ENCODE peak calls at places on chromosomes 12 and 14, in ten cellular contexts. One of them, this sample, is unnamed.

GRCh38 chr14:30118992-30119640 is 191.5 kb upstream of the PRKD1 start:
- DNase-seq in hypothalamus: no peak
- DNase-seq in EL: no peak
- DNase-seq in memory B cell: no peak
- DNase-seq in CD8-positive, alpha-beta T cell: no peak
- DNase-seq in Ammon's horn: no peak
- DNase-seq in stimulated activated naive CD4-positive, alpha-beta T cell treated with Interleukin-2 at 50 U/mL for 16 hours: no peak
- DNase-seq in Caco-2: no peak
- DNase-seq in T47D: no peak
- DNase-seq in lung microvascular endothelial cell: no peak
- DNase-seq in this sample: no peak

GRCh38 chr14:102625564-102626296 is 33.3 kb downstream of the RCOR1 start:
- DNase-seq in hypothalamus: no peak
- DNase-seq in EL: no peak
- DNase-seq in memory B cell: no peak
- DNase-seq in CD8-positive, alpha-beta T cell: no peak
- DNase-seq in Ammon's horn: no peak
- DNase-seq in stimulated activated naive CD4-positive, alpha-beta T cell treated with Interleukin-2 at 50 U/mL for 16 hours: no peak
- DNase-seq in Caco-2: no peak
- DNase-seq in T47D: no peak
- DNase-seq in lung microvascular endothelial cell: no peak
- DNase-seq in this sample: no peak

GRCh38 chr14:72771561-72771960 is 122.3 kb downstream of the DPF3 start:
- DNase-seq in hypothalamus: no peak
- DNase-seq in EL: no peak
- DNase-seq in memory B cell: no peak
- DNase-seq in CD8-positive, alpha-beta T cell: no peak
- DNase-seq in Ammon's horn: no peak
- DNase-seq in stimulated activated naive CD4-positive, alpha-beta T cell treated with Interleukin-2 at 50 U/mL for 16 hours: no peak
- DNase-seq in Caco-2: no peak
- DNase-seq in T47D: no peak
- DNase-seq in lung microvascular endothelial cell: no peak
- DNase-seq in this sample: no peak

GRCh38 chr12:49626169-49626835 is 2.9 kb downstream of the PRPF40B start:
- DNase-seq in hypothalamus: no peak
- DNase-seq in EL: peak; percentile 23
- DNase-seq in memory B cell: no peak
- DNase-seq in CD8-positive, alpha-beta T cell: no peak
- DNase-seq in Ammon's horn: no peak
- DNase-seq in stimulated activated naive CD4-positive, alpha-beta T cell treated with Interleukin-2 at 50 U/mL for 16 hours: peak; percentile 11
- DNase-seq in Caco-2: peak; percentile 10
- DNase-seq in T47D: no peak
- DNase-seq in lung microvascular endothelial cell: no peak
- DNase-seq in this sample: no peak

GRCh38 chr12:49231881-49232650 is 32.8 kb upstream of the TUBA1C start:
- DNase-seq in hypothalamus: no peak
- DNase-seq in EL: no peak
- DNase-seq in memory B cell: no peak
- DNase-seq in CD8-positive, alpha-beta T cell: no peak
- DNase-seq in Ammon's horn: peak; percentile 28
- DNase-seq in stimulated activated naive CD4-positive, alpha-beta T cell treated with Interleukin-2 at 50 U/mL for 16 hours: no peak
- DNase-seq in Caco-2: no peak
- DNase-seq in T47D: no peak
- DNase-seq in lung microvascular endothelial cell: peak; percentile 20
- DNase-seq in this sample: no peak

GRCh38 chr14:24379907-24380746 is 12.1 kb downstream of the NFATC4 start:
- DNase-seq in hypothalamus: no peak
- DNase-seq in EL: no peak
- DNase-seq in memory B cell: no peak
- DNase-seq in CD8-positive, alpha-beta T cell: no peak
- DNase-seq in Ammon's horn: no peak
- DNase-seq in stimulated activated naive CD4-positive, alpha-beta T cell treated with Interleukin-2 at 50 U/mL for 16 hours: no peak
- DNase-seq in Caco-2: no peak
- DNase-seq in T47D: no peak
- DNase-seq in lung microvascular endothelial cell: no peak
- DNase-seq in this sample: no peak

GRCh38 chr14:95531473-95531872 is 3.4 kb upstream of the GLRX5 start:
- DNase-seq in hypothalamus: no peak
- DNase-seq in EL: peak; percentile 75
- DNase-seq in memory B cell: no peak
- DNase-seq in CD8-positive, alpha-beta T cell: no peak
- DNase-seq in Ammon's horn: no peak
- DNase-seq in stimulated activated naive CD4-positive, alpha-beta T cell treated with Interleukin-2 at 50 U/mL for 16 hours: no peak
- DNase-seq in Caco-2: no peak
- DNase-seq in T47D: no peak
- DNase-seq in lung microvascular endothelial cell: peak; percentile 70
- DNase-seq in this sample: no peak

GRCh38 chr14:22888662-22889061 is 5.6 kb downstream of the REM2 start:
- DNase-seq in hypothalamus: no peak
- DNase-seq in EL: no peak
- DNase-seq in memory B cell: no peak
- DNase-seq in CD8-positive, alpha-beta T cell: no peak
- DNase-seq in Ammon's horn: no peak
- DNase-seq in stimulated activated naive CD4-positive, alpha-beta T cell treated with Interleukin-2 at 50 U/mL for 16 hours: no peak
- DNase-seq in Caco-2: no peak
- DNase-seq in T47D: no peak
- DNase-seq in lung microvascular endothelial cell: no peak
- DNase-seq in this sample: no peak

GRCh38 chr14:72243894-72244293 is 311.7 kb downstream of the RGS6 start:
- DNase-seq in hypothalamus: no peak
- DNase-seq in EL: no peak
- DNase-seq in memory B cell: no peak
- DNase-seq in CD8-positive, alpha-beta T cell: no peak
- DNase-seq in Ammon's horn: no peak
- DNase-seq in stimulated activated naive CD4-positive, alpha-beta T cell treated with Interleukin-2 at 50 U/mL for 16 hours: no peak
- DNase-seq in Caco-2: no peak
- DNase-seq in T47D: no peak
- DNase-seq in lung microvascular endothelial cell: no peak
- DNase-seq in this sample: no peak

GRCh38 chr14:60757617-60758016 is 23.1 kb downstream of the MNAT1 start:
- DNase-seq in hypothalamus: no peak
- DNase-seq in EL: peak; percentile 81
- DNase-seq in memory B cell: no peak
- DNase-seq in CD8-positive, alpha-beta T cell: no peak
- DNase-seq in Ammon's horn: no peak
- DNase-seq in stimulated activated naive CD4-positive, alpha-beta T cell treated with Interleukin-2 at 50 U/mL for 16 hours: no peak
- DNase-seq in Caco-2: no peak
- DNase-seq in T47D: peak; percentile 22
- DNase-seq in lung microvascular endothelial cell: peak; percentile 76
- DNase-seq in this sample: no peak

GRCh38 chr12:125530876-125531275 is 465.6 kb downstream of the AACS start:
- DNase-seq in hypothalamus: no peak
- DNase-seq in EL: no peak
- DNase-seq in memory B cell: no peak
- DNase-seq in CD8-positive, alpha-beta T cell: no peak
- DNase-seq in Ammon's horn: no peak
- DNase-seq in stimulated activated naive CD4-positive, alpha-beta T cell treated with Interleukin-2 at 50 U/mL for 16 hours: no peak
- DNase-seq in Caco-2: no peak
- DNase-seq in T47D: no peak
- DNase-seq in lung microvascular endothelial cell: no peak
- DNase-seq in this sample: no peak

GRCh38 chr14:41280745-41281144 is 325.9 kb upstream of the LRFN5 start:
- DNase-seq in hypothalamus: no peak
- DNase-seq in EL: no peak
- DNase-seq in memory B cell: no peak
- DNase-seq in CD8-positive, alpha-beta T cell: no peak
- DNase-seq in Ammon's horn: no peak
- DNase-seq in stimulated activated naive CD4-positive, alpha-beta T cell treated with Interleukin-2 at 50 U/mL for 16 hours: no peak
- DNase-seq in Caco-2: no peak
- DNase-seq in T47D: peak; percentile 62
- DNase-seq in lung microvascular endothelial cell: no peak
- DNase-seq in this sample: no peak

GRCh38 chr12:43893670-43894069 is 57.8 kb downstream of the TMEM117 start:
- DNase-seq in hypothalamus: no peak
- DNase-seq in EL: peak; percentile 7
- DNase-seq in memory B cell: no peak
- DNase-seq in CD8-positive, alpha-beta T cell: no peak
- DNase-seq in Ammon's horn: no peak
- DNase-seq in stimulated activated naive CD4-positive, alpha-beta T cell treated with Interleukin-2 at 50 U/mL for 16 hours: no peak
- DNase-seq in Caco-2: no peak
- DNase-seq in T47D: no peak
- DNase-seq in lung microvascular endothelial cell: no peak
- DNase-seq in this sample: no peak

GRCh38 chr12:32533971-32534590 is 134.7 kb downstream of the FGD4 start:
- DNase-seq in hypothalamus: no peak
- DNase-seq in EL: peak; percentile 93
- DNase-seq in memory B cell: no peak
- DNase-seq in CD8-positive, alpha-beta T cell: no peak
- DNase-seq in Ammon's horn: peak; percentile 62
- DNase-seq in stimulated activated naive CD4-positive, alpha-beta T cell treated with Interleukin-2 at 50 U/mL for 16 hours: no peak
- DNase-seq in Caco-2: peak; percentile 88
- DNase-seq in T47D: peak; percentile 73
- DNase-seq in lung microvascular endothelial cell: peak; percentile 84
- DNase-seq in this sample: no peak

GRCh38 chr12:106901276-106901675 is 54.4 kb upstream of the TMEM263 start:
- DNase-seq in hypothalamus: no peak
- DNase-seq in EL: no peak
- DNase-seq in memory B cell: no peak
- DNase-seq in CD8-positive, alpha-beta T cell: no peak
- DNase-seq in Ammon's horn: no peak
- DNase-seq in stimulated activated naive CD4-positive, alpha-beta T cell treated with Interleukin-2 at 50 U/mL for 16 hours: no peak
- DNase-seq in Caco-2: no peak
- DNase-seq in T47D: no peak
- DNase-seq in lung microvascular endothelial cell: no peak
- DNase-seq in this sample: no peak

GRCh38 chr12:108478611-108479010 is 36.5 kb upstream of the FICD start:
- DNase-seq in hypothalamus: no peak
- DNase-seq in EL: no peak
- DNase-seq in memory B cell: no peak
- DNase-seq in CD8-positive, alpha-beta T cell: no peak
- DNase-seq in Ammon's horn: no peak
- DNase-seq in stimulated activated naive CD4-positive, alpha-beta T cell treated with Interleukin-2 at 50 U/mL for 16 hours: no peak
- DNase-seq in Caco-2: no peak
- DNase-seq in T47D: no peak
- DNase-seq in lung microvascular endothelial cell: no peak
- DNase-seq in this sample: no peak

GRCh38 chr12:92462049-92462448 is 240.7 kb upstream of the PLEKHG7 start:
- DNase-seq in hypothalamus: no peak
- DNase-seq in EL: no peak
- DNase-seq in memory B cell: no peak
- DNase-seq in CD8-positive, alpha-beta T cell: no peak
- DNase-seq in Ammon's horn: peak; percentile 58
- DNase-seq in stimulated activated naive CD4-positive, alpha-beta T cell treated with Interleukin-2 at 50 U/mL for 16 hours: no peak
- DNase-seq in Caco-2: no peak
- DNase-seq in T47D: no peak
- DNase-seq in lung microvascular endothelial cell: no peak
- DNase-seq in this sample: no peak

GRCh38 chr12:111578276-111578970 is 20.7 kb downstream of the ATXN2 start:
- DNase-seq in hypothalamus: no peak
- DNase-seq in EL: peak; percentile 86
- DNase-seq in memory B cell: no peak
- DNase-seq in CD8-positive, alpha-beta T cell: no peak
- DNase-seq in Ammon's horn: no peak
- DNase-seq in stimulated activated naive CD4-positive, alpha-beta T cell treated with Interleukin-2 at 50 U/mL for 16 hours: no peak
- DNase-seq in Caco-2: no peak
- DNase-seq in T47D: peak; percentile 57
- DNase-seq in lung microvascular endothelial cell: peak; percentile 90
- DNase-seq in this sample: no peak

GRCh38 chr14:61611880-61612630 is 83.3 kb upstream of the HIF1A start:
- DNase-seq in hypothalamus: no peak
- DNase-seq in EL: peak; percentile 46
- DNase-seq in memory B cell: no peak
- DNase-seq in CD8-positive, alpha-beta T cell: no peak
- DNase-seq in Ammon's horn: no peak
- DNase-seq in stimulated activated naive CD4-positive, alpha-beta T cell treated with Interleukin-2 at 50 U/mL for 16 hours: no peak
- DNase-seq in Caco-2: no peak
- DNase-seq in T47D: no peak
- DNase-seq in lung microvascular endothelial cell: no peak
- DNase-seq in this sample: no peak

GRCh38 chr14:37056473-37056872 is 115.9 kb downstream of the SLC25A21 start:
- DNase-seq in hypothalamus: no peak
- DNase-seq in EL: peak; percentile 47
- DNase-seq in memory B cell: no peak
- DNase-seq in CD8-positive, alpha-beta T cell: no peak
- DNase-seq in Ammon's horn: no peak
- DNase-seq in stimulated activated naive CD4-positive, alpha-beta T cell treated with Interleukin-2 at 50 U/mL for 16 hours: no peak
- DNase-seq in Caco-2: no peak
- DNase-seq in T47D: no peak
- DNase-seq in lung microvascular endothelial cell: peak; percentile 41
- DNase-seq in this sample: no peak

This sample was measured in natural killer cell.